ENCODE peak calls at places on chromosomes 1 and 21, in eight cellular contexts. Z is GM23248; C is heart right ventricle; Y is effector CD4-positive, alpha-beta T cell; F is AG20443; D is C1 segment of cervical spinal cord; J is anterior cingulate cortex; U is AG04450. E is an unnamed sample.

GRCh38 chr1:180815188-180815587 is 97.5 kb upstream of the KIAA1614 start:
- DNase-seq in C (no peak), U (no peak), D (no peak), J (no peak), Y (no peak), Z (no peak), F (no peak), E (no peak)

GRCh38 chr1:32431736-32432400 is 33.0 kb upstream of the ZBTB8B start:
- DNase-seq in J (no peak), D (no peak), C (no peak), Y (no peak), U (no peak), F (no peak), Z (no peak), E (no peak)

GRCh38 chr1:2989976-2990375 is 31.3 kb upstream of the ACTRT2 start:
- DNase-seq in F (no peak), C (no peak), Z (no peak), U (no peak), D (no peak), J (no peak), Y (no peak), E (no peak)

GRCh38 chr1:47555841-47556616 is 118.2 kb downstream of the FOXD2 start:
- DNase-seq in U (no peak), Y (no peak), C (no peak), D (no peak), Z (no peak), J (no peak), F (no peak), E (no peak)

GRCh38 chr21:37061926-37062591 is 10.8 kb downstream of the PIGP start:
- DNase-seq in Y (no peak), F (peak), U (no peak), Z (peak), J (no peak), C (no peak), D (no peak), E (no peak)

GRCh38 chr1:95006681-95007080 is 66.1 kb downstream of the ALG14 start:
- DNase-seq in Z (no peak), D (no peak), C (no peak), Y (no peak), F (no peak), J (no peak), U (peak), E (no peak)

GRCh38 chr1:193322218-193322617 is 135.8 kb upstream of the B3GALT2 start:
- DNase-seq in C (no peak), F (peak), Z (peak), Y (no peak), D (no peak), U (peak), J (no peak), E (no peak)

GRCh38 chr1:176379626-176380339 is 83.2 kb upstream of the PAPPA2 start:
- DNase-seq in F (no peak), Y (no peak), U (no peak), Z (peak), C (no peak), J (no peak), D (no peak), E (no peak)

GRCh38 chr1:83889707-83890106 is 109.2 kb downstream of the TTLL7 start:
- DNase-seq in Z (peak), C (no peak), J (no peak), U (no peak), D (no peak), Y (no peak), F (peak), E (no peak)

GRCh38 chr1:187762109-187762508 is 933.4 kb downstream of the PLA2G4A start:
- DNase-seq in D (no peak), Z (no peak), U (peak), F (no peak), Y (no peak), C (no peak), J (no peak), E (no peak)

GRCh38 chr1:181777812-181778211 is 283.7 kb downstream of the ZNF648 start:
- DNase-seq in C (no peak), Z (no peak), D (no peak), U (no peak), Y (no peak), F (no peak), J (no peak), E (no peak)

GRCh38 chr1:161790587-161791317 is 24.6 kb downstream of the ATF6 start:
- DNase-seq in J (no peak), D (no peak), U (no peak), Y (no peak), Z (no peak), C (no peak), F (no peak), E (no peak)

GRCh38 chr21:43622796-43623195 is 36.5 kb downstream of the HSF2BP start:
- DNase-seq in Z (no peak), J (no peak), U (no peak), F (no peak), D (no peak), Y (no peak), C (no peak), E (no peak)

GRCh38 chr1:98468111-98468717 is 193.3 kb upstream of the SNX7 start:
- DNase-seq in Y (no peak), F (peak), D (no peak), J (no peak), Z (peak), C (no peak), U (peak), E (no peak)

GRCh38 chr1:109248444-109248796 is 919 bp upstream of the CELSR2 start:
- DNase-seq in U (no peak), Z (no peak), J (no peak), D (no peak), Y (no peak), C (no peak), F (no peak), E (no peak)

GRCh38 chr1:9321480-9321849 is 28.8 kb downstream of the SPSB1 start:
- DNase-seq in Z (peak), C (no peak), J (no peak), U (peak), F (peak), D (no peak), Y (no peak), E (no peak)

GRCh38 chr21:37208741-37209225 is 58.4 kb downstream of the VPS26C start:
- DNase-seq in D (no peak), Y (no peak), Z (no peak), C (peak), J (no peak), U (no peak), F (no peak), E (no peak)

GRCh38 chr1:156869455-156869854 is 8.8 kb downstream of the NTRK1 start:
- DNase-seq in U (no peak), Z (no peak), F (no peak), Y (no peak), J (no peak), C (no peak), D (no peak), E (no peak)

GRCh38 chr1:75243124-75243523 is 108.9 kb downstream of the LHX8 start:
- DNase-seq in C (no peak), Y (no peak), Z (no peak), J (no peak), U (no peak), F (no peak), D (no peak), E (no peak)

GRCh38 chr1:6625579-6626149 is 996 bp downstream of the THAP3 start:
- DNase-seq in U (no peak), D (no peak), Z (peak), J (peak), Y (no peak), C (no peak), F (peak), E (no peak)

GRCh38 chr1:57072775-57073174 is 107.0 kb upstream of the C8B start:
- DNase-seq in C (no peak), J (no peak), F (no peak), U (no peak), Y (no peak), D (no peak), Z (peak), E (no peak)

GRCh38 chr21:42617476-42617875 is 35.9 kb upstream of the PDE9A start:
- DNase-seq in D (no peak), F (no peak), Z (no peak), U (no peak), Y (no peak), C (no peak), J (no peak), E (no peak)

GRCh38 chr1:209802780-209803152 is 3.2 kb downstream of the IRF6 start:
- DNase-seq in F (no peak), Y (no peak), C (no peak), U (no peak), D (no peak), Z (no peak), J (no peak), E (no peak)

GRCh38 chr1:151710187-151710586 is 6.4 kb downstream of the CELF3 start:
- DNase-seq in D (peak), Z (peak), Y (no peak), F (peak), J (peak), C (no peak), U (no peak), E (no peak)

GRCh38 chr1:94142583-94142982 is 21.6 kb upstream of the ABCA4 start:
- DNase-seq in U (no peak), C (no peak), Z (no peak), Y (no peak), J (no peak), F (no peak), D (no peak), E (no peak)

GRCh38 chr1:111707906-111708305 is 31.3 kb downstream of the INKA2 start:
- DNase-seq in F (no peak), Y (no peak), C (no peak), D (no peak), Z (no peak), U (no peak), J (no peak), E (no peak)

E was measured in caudate nucleus.